ENCODE peak calls at places on chromosomes 12 and 14, in six cellular contexts. One of them, this sample, is unnamed.

GRCh38 chr12:26789731-26790644 is 43.0 kb downstream of the ITPR2 start:
- DNase-seq in mesenchymal stem cell: peak; percentile 64
- DNase-seq in neuronal stem cell: no peak
- DNase-seq in IMR-90: peak; percentile 75
- DNase-seq in trophoblast cell: no peak
- DNase-seq in H1: no peak
- DNase-seq in this sample: no peak

GRCh38 chr12:95663525-95663924 is 112.2 kb upstream of the USP44 start:
- DNase-seq in mesenchymal stem cell: no peak
- DNase-seq in neuronal stem cell: no peak
- DNase-seq in IMR-90: no peak
- DNase-seq in trophoblast cell: peak; percentile 7
- DNase-seq in H1: no peak
- DNase-seq in this sample: no peak

GRCh38 chr12:8678661-8679111 is 16.1 kb upstream of the MFAP5 start:
- DNase-seq in mesenchymal stem cell: no peak
- DNase-seq in neuronal stem cell: no peak
- DNase-seq in IMR-90: no peak
- DNase-seq in trophoblast cell: peak; percentile 99
- DNase-seq in H1: no peak
- DNase-seq in this sample: no peak

GRCh38 chr12:125773033-125773432 is 707.8 kb downstream of the AACS start:
- DNase-seq in mesenchymal stem cell: no peak
- DNase-seq in neuronal stem cell: no peak
- DNase-seq in IMR-90: no peak
- DNase-seq in trophoblast cell: peak; percentile 48
- DNase-seq in H1: peak; percentile 33
- DNase-seq in this sample: peak; percentile 88

GRCh38 chr12:7934560-7935463 is 1.2 kb downstream of the SLC2A3 start:
- DNase-seq in mesenchymal stem cell: no peak
- DNase-seq in neuronal stem cell: no peak
- DNase-seq in IMR-90: no peak
- DNase-seq in trophoblast cell: no peak
- DNase-seq in H1: no peak
- DNase-seq in this sample: no peak

GRCh38 chr12:127148318-127148717 is 1118.7 kb upstream of the TMEM132C start:
- DNase-seq in mesenchymal stem cell: no peak
- DNase-seq in neuronal stem cell: no peak
- DNase-seq in IMR-90: no peak
- DNase-seq in trophoblast cell: no peak
- DNase-seq in H1: no peak
- DNase-seq in this sample: no peak

GRCh38 chr12:120724720-120725119 is 906 bp upstream of the ACADS start:
- DNase-seq in mesenchymal stem cell: no peak
- DNase-seq in neuronal stem cell: no peak
- DNase-seq in IMR-90: no peak
- DNase-seq in trophoblast cell: no peak
- DNase-seq in H1: no peak
- DNase-seq in this sample: no peak

GRCh38 chr12:103560604-103561101 is 26.4 kb upstream of the STAB2 start:
- DNase-seq in mesenchymal stem cell: peak; percentile 96
- DNase-seq in neuronal stem cell: no peak
- DNase-seq in IMR-90: peak; percentile 98
- DNase-seq in trophoblast cell: peak; percentile 98
- DNase-seq in H1: no peak
- DNase-seq in this sample: no peak

GRCh38 chr14:55073856-55074255 is 22.4 kb downstream of the MAPK1IP1L start:
- DNase-seq in mesenchymal stem cell: peak; percentile 60
- DNase-seq in neuronal stem cell: no peak
- DNase-seq in IMR-90: peak; percentile 81
- DNase-seq in trophoblast cell: no peak
- DNase-seq in H1: no peak
- DNase-seq in this sample: no peak

GRCh38 chr12:49059385-49060232 is 985 bp downstream of the KMT2D start:
- DNase-seq in mesenchymal stem cell: peak; percentile 35
- DNase-seq in neuronal stem cell: no peak
- DNase-seq in IMR-90: no peak
- DNase-seq in trophoblast cell: peak; percentile 62
- DNase-seq in H1: no peak
- DNase-seq in this sample: no peak

GRCh38 chr12:122363782-122364181 is 58.7 kb downstream of the CLIP1 start:
- DNase-seq in mesenchymal stem cell: peak; percentile 48
- DNase-seq in neuronal stem cell: no peak
- DNase-seq in IMR-90: no peak
- DNase-seq in trophoblast cell: peak; percentile 30
- DNase-seq in H1: no peak
- DNase-seq in this sample: no peak

GRCh38 chr14:99133563-99134332 is 138.2 kb downstream of the BCL11B start:
- DNase-seq in mesenchymal stem cell: no peak
- DNase-seq in neuronal stem cell: no peak
- DNase-seq in IMR-90: no peak
- DNase-seq in trophoblast cell: peak; percentile 7
- DNase-seq in H1: no peak
- DNase-seq in this sample: peak; percentile 30

GRCh38 chr12:18502422-18502821 is 235.4 kb downstream of the PLCZ1 start:
- DNase-seq in mesenchymal stem cell: no peak
- DNase-seq in neuronal stem cell: no peak
- DNase-seq in IMR-90: no peak
- DNase-seq in trophoblast cell: no peak
- DNase-seq in H1: no peak
- DNase-seq in this sample: no peak

GRCh38 chr14:37060496-37061260 is 111.7 kb downstream of the SLC25A21 start:
- DNase-seq in mesenchymal stem cell: no peak
- DNase-seq in neuronal stem cell: no peak
- DNase-seq in IMR-90: no peak
- DNase-seq in trophoblast cell: no peak
- DNase-seq in H1: peak; percentile 13
- DNase-seq in this sample: peak; percentile 63

GRCh38 chr14:26594756-26595545 is 2.9 kb downstream of the NOVA1 start:
- DNase-seq in mesenchymal stem cell: no peak
- DNase-seq in neuronal stem cell: no peak
- DNase-seq in IMR-90: no peak
- DNase-seq in trophoblast cell: no peak
- DNase-seq in H1: no peak
- DNase-seq in this sample: no peak

GRCh38 chr12:1698638-1699214 is 7.9 kb downstream of the ADIPOR2 start:
- DNase-seq in mesenchymal stem cell: no peak
- DNase-seq in neuronal stem cell: no peak
- DNase-seq in IMR-90: no peak
- DNase-seq in trophoblast cell: no peak
- DNase-seq in H1: no peak
- DNase-seq in this sample: no peak

GRCh38 chr12:40222247-40222646 is 2.5 kb upstream of the LRRK2 start:
- DNase-seq in mesenchymal stem cell: no peak
- DNase-seq in neuronal stem cell: no peak
- DNase-seq in IMR-90: no peak
- DNase-seq in trophoblast cell: peak; percentile 5
- DNase-seq in H1: no peak
- DNase-seq in this sample: no peak

GRCh38 chr12:6271281-6271680 is 39.2 kb upstream of the PLEKHG6 start:
- DNase-seq in mesenchymal stem cell: no peak
- DNase-seq in neuronal stem cell: no peak
- DNase-seq in IMR-90: no peak
- DNase-seq in trophoblast cell: no peak
- DNase-seq in H1: no peak
- DNase-seq in this sample: no peak

GRCh38 chr14:99647407-99647806 is 2.5 kb downstream of the HHIPL1 start:
- DNase-seq in mesenchymal stem cell: peak; percentile 54
- DNase-seq in neuronal stem cell: no peak
- DNase-seq in IMR-90: peak; percentile 26
- DNase-seq in trophoblast cell: no peak
- DNase-seq in H1: no peak
- DNase-seq in this sample: no peak

GRCh38 chr14:32567543-32568384 is 238.7 kb downstream of the AKAP6 start:
- DNase-seq in mesenchymal stem cell: peak; percentile 78
- DNase-seq in neuronal stem cell: no peak
- DNase-seq in IMR-90: peak; percentile 58
- DNase-seq in trophoblast cell: peak; percentile 3
- DNase-seq in H1: no peak
- DNase-seq in this sample: no peak

GRCh38 chr14:21988413-21988812 is 314.8 kb upstream of the OR4E1 start:
- DNase-seq in mesenchymal stem cell: no peak
- DNase-seq in neuronal stem cell: no peak
- DNase-seq in IMR-90: no peak
- DNase-seq in trophoblast cell: no peak
- DNase-seq in H1: no peak
- DNase-seq in this sample: no peak

GRCh38 chr12:109731806-109732205 is 18.2 kb downstream of the FAM222A start:
- DNase-seq in mesenchymal stem cell: no peak
- DNase-seq in neuronal stem cell: no peak
- DNase-seq in IMR-90: no peak
- DNase-seq in trophoblast cell: no peak
- DNase-seq in H1: no peak
- DNase-seq in this sample: no peak

GRCh38 chr14:51118993-51119392 is 24.1 kb upstream of the TRIM9 start:
- DNase-seq in mesenchymal stem cell: no peak
- DNase-seq in neuronal stem cell: no peak
- DNase-seq in IMR-90: no peak
- DNase-seq in trophoblast cell: no peak
- DNase-seq in H1: no peak
- DNase-seq in this sample: no peak

GRCh38 chr12:28290262-28290661 is 100.0 kb downstream of the CCDC91 start:
- DNase-seq in mesenchymal stem cell: no peak
- DNase-seq in neuronal stem cell: no peak
- DNase-seq in IMR-90: no peak
- DNase-seq in trophoblast cell: no peak
- DNase-seq in H1: no peak
- DNase-seq in this sample: no peak

GRCh38 chr12:132543298-132544172 is 53.6 kb downstream of the FBRSL1 start:
- DNase-seq in mesenchymal stem cell: no peak
- DNase-seq in neuronal stem cell: no peak
- DNase-seq in IMR-90: no peak
- DNase-seq in trophoblast cell: no peak
- DNase-seq in H1: no peak
- DNase-seq in this sample: no peak

GRCh38 chr12:132541996-132542395 is 52.0 kb downstream of the FBRSL1 start:
- DNase-seq in mesenchymal stem cell: no peak
- DNase-seq in neuronal stem cell: no peak
- DNase-seq in IMR-90: no peak
- DNase-seq in trophoblast cell: no peak
- DNase-seq in H1: no peak
- DNase-seq in this sample: no peak

GRCh38 chr12:132540436-132540835 is 50.5 kb downstream of the FBRSL1 start:
- DNase-seq in mesenchymal stem cell: no peak
- DNase-seq in neuronal stem cell: no peak
- DNase-seq in IMR-90: no peak
- DNase-seq in trophoblast cell: no peak
- DNase-seq in H1: no peak
- DNase-seq in this sample: no peak

GRCh38 chr12:132539016-132539773 is 49.2 kb downstream of the FBRSL1 start:
- DNase-seq in mesenchymal stem cell: no peak
- DNase-seq in neuronal stem cell: no peak
- DNase-seq in IMR-90: no peak
- DNase-seq in trophoblast cell: no peak
- DNase-seq in H1: no peak
- DNase-seq in this sample: no peak

DNA sequence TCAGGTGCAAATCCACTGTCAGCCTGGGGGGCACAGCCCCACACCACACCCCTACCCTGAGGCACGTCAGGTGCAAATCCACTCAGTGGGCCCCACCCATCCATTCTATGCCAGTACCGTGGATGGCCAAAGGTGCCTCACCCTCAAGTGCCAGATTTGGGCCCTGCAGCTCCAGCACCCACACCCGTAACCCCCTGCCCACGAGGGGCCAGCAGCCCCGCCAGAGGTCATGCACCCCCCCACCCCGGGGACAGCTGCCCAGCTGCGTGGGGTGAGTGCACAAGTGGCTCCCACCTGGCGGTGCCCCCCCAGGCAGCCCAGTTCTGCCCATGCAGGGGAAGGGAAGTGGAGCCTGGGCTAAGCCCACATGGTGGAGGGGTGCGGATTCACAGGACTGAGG is 51.2 kb downstream of the FBRSL1 start:
- DNase-seq in mesenchymal stem cell: no peak
- DNase-seq in neuronal stem cell: no peak
- DNase-seq in IMR-90: no peak
- DNase-seq in trophoblast cell: no peak
- DNase-seq in H1: no peak
- DNase-seq in this sample: no peak
- H3K27me3 ChIP-seq in mesenchymal stem cell: no peaks in the 10 kb centered on the region
- H3K27me3 ChIP-seq in neuronal stem cell: no peaks in the 10 kb centered on the region
- H3K27me3 ChIP-seq in IMR-90: no peaks in the 10 kb centered on the region
- H3K27me3 ChIP-seq in trophoblast cell: no peaks in the 10 kb centered on the region
- H3K27me3 ChIP-seq in H1: peaks cover 84% of the 10 kb centered on the region
- H3K27me3 ChIP-seq in this sample: peaks cover 37% of the 10 kb centered on the region

GRCh38 chr14:94458096-94458495 is 5.5 kb upstream of the SERPINA11 start:
- DNase-seq in mesenchymal stem cell: no peak
- DNase-seq in neuronal stem cell: no peak
- DNase-seq in IMR-90: no peak
- DNase-seq in trophoblast cell: no peak
- DNase-seq in H1: no peak
- DNase-seq in this sample: peak; percentile 5
- H4K91ac ChIP-seq in mesenchymal stem cell: no peak overlapping the region
- H4K91ac ChIP-seq in neuronal stem cell: no peak overlapping the region
- H4K91ac ChIP-seq in IMR-90: no peak overlapping the region
- H4K91ac ChIP-seq in trophoblast cell: no peak overlapping the region
- H4K91ac ChIP-seq in H1: no peak overlapping the region
- H4K91ac ChIP-seq in this sample: no peak overlapping the region

DNA sequence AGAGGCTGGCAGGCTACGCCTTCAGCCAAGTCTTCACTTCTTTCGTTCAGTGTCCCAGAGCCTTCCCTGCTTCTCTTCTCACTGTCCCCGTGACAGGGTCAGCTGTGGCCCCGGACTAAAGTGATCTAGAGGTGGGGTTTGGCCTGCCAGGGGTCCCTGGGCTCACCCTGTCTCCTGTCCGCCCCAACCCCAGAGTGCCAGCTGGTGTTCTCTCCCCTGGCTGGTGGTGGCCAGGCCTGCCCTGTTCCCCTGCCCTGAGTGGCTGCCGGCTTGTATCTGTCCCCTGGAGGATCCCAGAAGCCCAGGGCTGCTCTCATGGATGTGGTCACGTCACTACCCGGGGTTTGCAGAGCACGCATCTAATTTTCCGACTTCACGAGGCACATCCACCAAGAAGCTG is 297.4 kb downstream of the GLT1D1 start:
- DNase-seq in mesenchymal stem cell: no peak
- DNase-seq in neuronal stem cell: no peak
- DNase-seq in IMR-90: no peak
- DNase-seq in trophoblast cell: no peak
- DNase-seq in H1: no peak
- DNase-seq in this sample: no peak
- H3K27me3 ChIP-seq in mesenchymal stem cell: no peaks in the 10 kb centered on the region
- H3K27me3 ChIP-seq in neuronal stem cell: no peaks in the 10 kb centered on the region
- H3K27me3 ChIP-seq in IMR-90: no peaks in the 10 kb centered on the region
- H3K27me3 ChIP-seq in trophoblast cell: no peaks in the 10 kb centered on the region
- H3K27me3 ChIP-seq in H1: no peaks in the 10 kb centered on the region
- H3K27me3 ChIP-seq in this sample: no peaks in the 10 kb centered on the region

DNA sequence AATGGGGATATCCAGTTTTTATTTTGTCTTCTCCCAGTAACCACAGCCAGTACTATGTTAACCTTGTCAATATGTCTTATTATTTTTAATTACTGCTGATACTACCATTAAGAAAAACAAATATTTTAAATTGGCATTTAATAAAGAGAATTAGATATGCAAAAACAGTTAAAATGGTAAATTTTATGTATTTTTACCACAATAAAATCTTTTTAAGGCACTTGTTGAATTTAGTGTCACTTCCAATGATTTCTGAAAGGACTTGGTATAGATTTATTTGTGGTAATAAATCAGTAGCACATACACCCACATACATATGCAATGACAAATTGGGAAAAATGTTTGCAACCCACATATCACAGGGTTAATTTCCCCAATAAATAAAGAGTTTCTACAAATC is 14.0 kb downstream of the CDKN1B start:
- DNase-seq in mesenchymal stem cell: no peak
- DNase-seq in neuronal stem cell: no peak
- DNase-seq in IMR-90: no peak
- DNase-seq in trophoblast cell: no peak
- DNase-seq in H1: no peak
- DNase-seq in this sample: no peak
- H4K91ac ChIP-seq in mesenchymal stem cell: no peak overlapping the region
- H4K91ac ChIP-seq in neuronal stem cell: no peak overlapping the region
- H4K91ac ChIP-seq in IMR-90: no peak overlapping the region
- H4K91ac ChIP-seq in trophoblast cell: no peak overlapping the region
- H4K91ac ChIP-seq in H1: no peak overlapping the region
- H4K91ac ChIP-seq in this sample: no peak overlapping the region

This sample was measured in H9.